ENCODE peak calls at places on chromosomes 11 and 22, in four cellular contexts. R is hepatocyte, Z is GM23338, D is PC-3. I is an unnamed sample.

GRCh38 chr22:39661842-39662676 is 91.5 kb downstream of the CACNA1I start:
- DNase-seq in D (no peak), R (peak), Z (peak), I (no peak)

GRCh38 chr22:24434472-24435322 is 7.3 kb downstream of the ADORA2A start:
- DNase-seq in Z (no peak), D (no peak), R (no peak), I (peak)

GRCh38 chr11:16036218-16036617 is 320.1 kb downstream of the SOX6 start:
- DNase-seq in D (no peak), R (no peak), Z (no peak), I (no peak)

GRCh38 chr11:2190670-2191471 is 19.3 kb upstream of the TH start:
- DNase-seq in Z (no peak), D (no peak), R (no peak), I (no peak)

GRCh38 chr11:35180311-35181233 is 41.6 kb downstream of the CD44 start:
- DNase-seq in Z (peak), R (no peak), D (no peak), I (peak)

GRCh38 chr11:12053606-12054361 is 45.4 kb upstream of the DKK3 start:
- DNase-seq in Z (no peak), R (no peak), D (no peak), I (peak)

GRCh38 chr22:39021552-39022250 is 774 bp downstream of the APOBEC3D start:
- DNase-seq in R (no peak), D (no peak), Z (no peak), I (peak)

GRCh38 chr11:46363455-46363920 is 16.2 kb downstream of the DGKZ start:
- DNase-seq in R (no peak), D (peak), Z (no peak), I (peak)

GRCh38 chr11:94537051-94537600 is 6.6 kb upstream of the FUT4 start:
- DNase-seq in Z (no peak), D (peak), R (no peak), I (peak)

GRCh38 chr11:58866788-58867187 is 22.3 kb upstream of the GLYATL2 start:
- DNase-seq in Z (no peak), R (no peak), D (no peak), I (peak)

GRCh38 chr11:16356057-16356750 is at the start of gene SOX6:
- DNase-seq in R (peak), D (no peak), Z (peak), I (no peak)

GRCh38 chr11:77197626-77198320 is 69.7 kb downstream of the MYO7A start:
- DNase-seq in D (no peak), Z (no peak), R (no peak), I (no peak)

GRCh38 chr11:134049303-134049702 is 19.6 kb upstream of the JAM3 start:
- DNase-seq in Z (no peak), R (no peak), D (no peak), I (no peak)

GRCh38 chr11:130979386-130979972 is 63.2 kb upstream of the SNX19 start:
- DNase-seq in R (peak), Z (peak), D (peak), I (peak)

GRCh38 chr11:747176-748006 is at the start of gene TALDO1:
- DNase-seq in R (peak), D (peak), Z (peak), I (peak)

GRCh38 chr11:72814831-72815618 is 814 bp downstream of the ATG16L2 start:
- DNase-seq in Z (peak), D (peak), R (peak), I (peak)

GRCh38 chr11:118572075-118572913 is at the start of gene ARCN1:
- DNase-seq in R (peak), D (peak), Z (peak), I (peak)

GRCh38 chr11:115707180-115707905 is 203.1 kb upstream of the CADM1 start:
- DNase-seq in R (no peak), Z (no peak), D (no peak), I (no peak)

GRCh38 chr11:18111005-18111404 is 5.1 kb upstream of the SAAL1 start:
- DNase-seq in Z (peak), R (no peak), D (peak), I (no peak)

GRCh38 chr11:18115360-18116127 is 9.7 kb upstream of the SAAL1 start:
- DNase-seq in Z (peak), D (peak), R (peak), I (peak)
- TF ChIP-seq EZH2phosphoT487 in Z (no peak), D (no peak), R (no peak), I (no peak)

GRCh38 chr11:10480026-10480425 is 25.0 kb downstream of the AMPD3 start:
- DNase-seq in R (no peak), Z (no peak), D (no peak), I (no peak)
- TF ChIP-seq EZH2phosphoT487 in R (no peak), Z (no peak), D (no peak), I (no peak)

DNA sequence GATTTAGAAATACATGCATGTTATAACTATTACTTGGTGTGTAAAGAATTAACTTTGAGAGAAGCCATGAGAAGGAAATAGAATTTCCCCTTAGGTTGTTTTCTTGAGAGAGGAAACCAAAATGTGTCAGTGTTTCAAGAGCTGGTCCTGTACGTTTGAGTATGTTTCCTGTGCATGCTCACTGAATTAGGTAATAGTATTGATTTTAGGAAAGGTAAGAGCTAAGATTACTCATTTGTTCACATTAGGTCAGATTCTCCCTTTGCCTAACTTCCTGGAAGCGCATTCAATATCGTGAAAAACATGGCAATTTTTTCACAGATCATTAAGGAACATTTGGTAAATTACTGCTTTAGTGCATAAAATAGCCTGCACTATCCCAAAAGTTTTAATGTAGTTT is 49.3 kb upstream of the RDX start:
- DNase-seq in D (peak), R (no peak), Z (no peak), I (no peak)
- TF ChIP-seq EZH2phosphoT487 in D (no peak), R (no peak), Z (no peak), I (no peak)

GRCh38 chr11:101523193-101523592 is 60.6 kb downstream of the TRPC6 start:
- DNase-seq in R (no peak), Z (no peak), D (no peak), I (no peak)
- TF ChIP-seq EZH2phosphoT487 in R (no peak), Z (no peak), D (no peak), I (no peak)

DNA sequence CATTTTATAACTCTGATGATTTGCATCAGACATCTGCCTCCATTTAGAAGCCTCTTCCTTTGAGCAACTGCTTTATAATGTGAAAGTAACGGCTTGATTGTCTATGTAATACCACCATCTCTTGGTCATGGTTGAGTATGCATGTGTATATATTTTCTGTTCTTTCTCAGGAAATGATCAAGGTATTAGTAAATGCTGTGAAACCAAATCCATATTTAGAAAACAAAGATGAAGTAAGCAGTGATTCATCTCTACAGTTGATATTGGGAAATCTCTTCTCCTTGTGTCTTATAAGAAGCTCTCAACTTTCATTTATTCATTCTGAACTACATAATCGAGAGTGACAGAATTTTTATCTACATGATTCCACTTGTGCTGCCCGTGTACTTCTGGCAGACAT is 104.6 kb upstream of the ANO3 start:
- DNase-seq in Z (peak), D (peak), R (peak), I (peak)
- TF ChIP-seq EZH2phosphoT487 in Z (no peak), D (no peak), R (no peak), I (no peak)

GRCh38 chr11:82521427-82521826 is 212.2 kb downstream of the FAM181B start:
- DNase-seq in R (no peak), D (no peak), Z (no peak), I (no peak)
- TF ChIP-seq EZH2phosphoT487 in R (no peak), D (no peak), Z (no peak), I (no peak)

GRCh38 chr22:20240900-20241299 is 27.2 kb downstream of the RTN4R start:
- DNase-seq in D (no peak), Z (no peak), R (no peak), I (no peak)

GRCh38 chr22:20239951-20240773 is 28.0 kb downstream of the RTN4R start:
- DNase-seq in Z (peak), D (no peak), R (peak), I (no peak)

GRCh38 chr22:20237480-20238440 is 30.4 kb downstream of the RTN4R start:
- DNase-seq in R (no peak), Z (no peak), D (no peak), I (no peak)

GRCh38 chr22:20239063-20239950 is 28.8 kb downstream of the RTN4R start:
- DNase-seq in D (no peak), R (peak), Z (no peak), I (peak)

DNA sequence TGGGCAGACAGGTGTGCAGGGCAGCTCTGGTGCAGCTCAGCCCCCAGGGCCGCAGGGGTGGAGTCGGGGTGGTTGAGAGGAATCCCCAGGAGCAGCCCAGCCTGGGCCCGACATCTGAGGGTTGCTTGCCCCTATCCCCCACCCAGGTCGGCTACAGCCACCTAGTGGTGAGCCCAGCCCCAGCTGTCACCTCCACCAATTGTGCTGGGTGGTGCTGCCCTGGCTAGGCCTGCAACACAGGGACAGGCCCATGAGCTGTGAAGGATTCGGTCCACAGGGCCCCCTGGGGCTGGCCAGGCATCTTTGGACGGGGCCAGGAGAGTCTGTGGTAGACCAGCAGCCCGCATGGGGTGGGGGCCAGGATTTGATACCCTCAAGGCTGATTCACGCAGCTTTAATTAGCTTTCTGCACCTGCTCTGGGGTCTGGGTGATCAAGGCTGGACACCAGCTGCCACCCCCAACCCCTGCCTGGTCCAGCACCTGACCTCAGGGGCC is 29.5 kb downstream of the RTN4R start:
- DNase-seq in R (peak), Z (peak), D (peak), I (peak)
- TF ChIP-seq EZH2phosphoT487 in R (no peak), Z (no peak), D (no peak), I (no peak)

GRCh38 chr11:79449040-79449439 is 8.2 kb upstream of the TENM4 start:
- DNase-seq in R (no peak), Z (no peak), D (no peak), I (no peak)
- TF ChIP-seq EZH2phosphoT487 in R (no peak), Z (no peak), D (no peak), I (no peak)

DNA sequence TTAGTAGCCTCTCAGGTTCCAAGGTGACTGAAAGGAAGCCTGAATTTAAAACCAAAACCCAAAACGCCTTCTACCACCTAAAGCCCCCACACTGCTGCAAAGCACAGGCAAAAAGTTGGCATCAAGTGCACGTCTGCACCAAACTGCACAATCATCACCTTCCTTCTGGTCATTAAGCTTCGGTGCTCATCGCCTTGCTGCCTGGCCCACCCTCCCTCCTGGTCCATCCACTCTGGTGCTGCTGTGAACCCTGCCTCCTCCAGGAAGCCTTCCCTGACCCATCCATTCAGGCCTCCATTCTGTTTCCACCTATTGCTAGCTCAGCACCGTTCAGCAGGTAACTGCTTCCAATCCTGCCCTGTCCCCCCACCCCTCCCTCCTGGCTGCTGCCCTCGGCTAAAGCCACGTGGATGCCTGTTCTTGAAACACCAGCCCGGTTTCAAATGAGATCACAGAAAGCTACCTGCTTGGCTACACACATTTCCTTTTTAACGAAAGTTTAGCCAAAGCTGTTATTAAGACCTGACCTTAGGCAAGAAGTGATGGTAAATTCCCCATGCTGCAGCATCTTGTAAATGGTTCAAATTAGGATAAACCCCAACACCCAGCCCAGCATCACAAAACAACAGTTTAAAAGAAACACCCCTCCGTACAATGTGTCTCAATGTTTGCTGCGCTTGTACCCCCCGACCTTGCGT is 53.8 kb upstream of the CD5 start:
- DNase-seq in D (no peak), R (no peak), Z (no peak), I (no peak)
- TF ChIP-seq EZH2phosphoT487 in D (no peak), R (no peak), Z (no peak), I (no peak)